ENCODE peak calls at places on chromosomes 2 and 18, in seven cellular contexts. A, T, K, I, G, S and B are unnamed samples. For H3K79me2, the result is how much of the 10 kb centered on the place peaks cover.

GRCh38 chr2:237283136-237283928 is 130.6 kb downstream of the COL6A3 start:
- DNase-seq in K (no peak), G (no peak), S (no peak), A (no peak), I (no peak), T (peak), B (no peak)

GRCh38 chr2:17148298-17149228 is 369.7 kb downstream of the RAD51AP2 start:
- DNase-seq in K (no peak), G (peak), A (peak), T (peak), S (peak), I (peak), B (peak)

GRCh38 chr2:31381601-31382000 is 32.9 kb downstream of the XDH start:
- DNase-seq in S (no peak), T (no peak), I (no peak), G (no peak), K (no peak), A (no peak), B (no peak)

GRCh38 chr18:58687871-58688308 is 16.6 kb downstream of the MALT1 start:
- DNase-seq in S (no peak), K (no peak), T (no peak), A (no peak), I (no peak), G (no peak), B (no peak)

GRCh38 chr2:4122751-4123150 is 419.4 kb downstream of the DCDC2C start:
- DNase-seq in A (no peak), S (no peak), G (no peak), K (no peak), T (no peak), I (no peak), B (no peak)

GRCh38 chr2:46364797-46365457 is 67.7 kb downstream of the EPAS1 start:
- DNase-seq in K (peak), I (peak), T (peak), A (peak), S (peak), G (peak), B (peak)

GRCh38 chr2:241902357-241902991 is 32.9 kb downstream of the RTP5 start:
- DNase-seq in I (no peak), K (no peak), S (no peak), G (no peak), A (no peak), T (no peak), B (no peak)

GRCh38 chr2:199771948-199772692 is 78.9 kb downstream of the FTCDNL1 start:
- DNase-seq in K (no peak), S (no peak), A (peak), I (no peak), T (no peak), G (no peak), B (no peak)

GRCh38 chr18:13276530-13277520 is 58.3 kb downstream of the LDLRAD4 start:
- DNase-seq in S (no peak), G (no peak), A (no peak), T (peak), K (no peak), I (no peak), B (no peak)

GRCh38 chr2:55314985-55315384 is 46.0 kb upstream of the MTIF2 start:
- DNase-seq in G (no peak), I (no peak), K (no peak), S (no peak), A (no peak), T (no peak), B (no peak)

GRCh38 chr2:234958311-234958710 is 6.5 kb downstream of the SH3BP4 start:
- DNase-seq in G (no peak), S (no peak), T (no peak), A (no peak), I (no peak), K (no peak), B (no peak)

GRCh38 chr18:44521673-44522032 is 159.0 kb upstream of the SETBP1 start:
- DNase-seq in S (no peak), K (no peak), G (no peak), T (peak), I (no peak), A (peak), B (no peak)

GRCh38 chr2:170177950-170178781 is at the start of gene MYO3B:
- DNase-seq in S (no peak), T (peak), I (no peak), G (no peak), K (no peak), A (no peak), B (no peak)

GRCh38 chr2:144711546-144712276 is 191.8 kb upstream of the ZEB2 start:
- DNase-seq in K (no peak), I (no peak), G (peak), A (no peak), S (no peak), T (no peak), B (no peak)
- H3K4me2 ChIP-seq in K (no peak), I (no peak), G (no peak), A (no peak), S (no peak), T (no peak), B (no peak)

GRCh38 chr2:171289938-171290480 is 129.3 kb upstream of the TLK1 start:
- DNase-seq in I (no peak), A (no peak), K (no peak), T (no peak), G (no peak), S (no peak), B (no peak)
- H3K79me2 ChIP-seq in I (under half), A (under half), K (under half), T (under half), G (under half), S (under half), B (under half)

GRCh38 chr2:162071016-162071415 is 3.0 kb downstream of the DPP4 start:
- DNase-seq in K (no peak), I (no peak), A (no peak), S (no peak), G (no peak), T (peak), B (no peak)

GRCh38 chr2:162070228-162070918 is 3.6 kb downstream of the DPP4 start:
- DNase-seq in G (no peak), I (no peak), A (no peak), T (no peak), K (no peak), S (no peak), B (no peak)

GRCh38 chr2:162067596-162067995 is 6.4 kb downstream of the DPP4 start:
- DNase-seq in S (no peak), K (no peak), A (no peak), I (no peak), G (no peak), T (no peak), B (no peak)

GRCh38 chr2:162072181-162072702 is 1.8 kb downstream of the DPP4 start:
- DNase-seq in G (no peak), S (no peak), T (peak), K (no peak), I (no peak), A (peak), B (no peak)

DNA sequence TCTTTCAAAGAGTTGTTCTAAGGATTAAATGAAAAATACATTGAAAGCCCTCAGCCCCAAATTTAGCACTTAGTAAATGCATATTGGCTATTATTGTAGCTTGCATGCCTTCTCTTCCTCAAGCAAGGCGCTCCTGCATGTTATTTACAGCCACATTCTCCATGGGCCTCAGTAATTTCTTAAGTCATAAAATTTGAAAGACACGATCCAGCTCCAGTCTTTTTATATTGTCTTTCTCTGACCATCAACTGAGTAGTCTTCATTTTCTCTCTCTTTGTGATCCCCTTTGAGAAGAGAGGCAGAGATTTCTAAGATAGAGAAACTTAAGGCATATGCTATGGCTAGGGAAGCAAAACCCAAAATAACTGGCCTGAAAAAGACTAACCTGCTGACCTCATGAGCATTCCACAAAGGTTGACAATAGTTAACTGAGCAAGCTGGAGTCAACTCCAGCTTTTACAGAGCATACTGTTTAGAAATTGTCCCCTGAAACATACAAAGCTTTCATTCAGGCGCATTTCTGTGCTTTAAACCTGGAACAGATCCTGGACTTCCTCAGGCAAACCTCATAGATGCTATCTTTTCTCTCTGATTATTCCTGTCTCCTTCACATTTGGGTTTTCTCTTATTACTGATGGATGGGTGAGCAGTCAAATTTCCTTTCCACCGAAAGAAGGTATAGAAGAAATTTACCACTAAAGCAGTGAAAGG is 4.7 kb downstream of the DPP4 start:
- DNase-seq in S (no peak), T (no peak), I (no peak), K (no peak), A (no peak), G (no peak), B (no peak)
- H3K4me2 ChIP-seq in S (peak), T (no peak), I (no peak), K (no peak), A (no peak), G (peak), B (no peak)

GRCh38 chr2:151490276-151490675 is 80.6 kb downstream of the RIF1 start:
- DNase-seq in A (no peak), G (no peak), I (no peak), K (no peak), S (no peak), T (no peak), B (no peak)
- H3K79me2 ChIP-seq in A (under half), G (under half), I (under half), K (under half), S (under half), T (under half), B (under half)